ENCODE peak calls at places on chromosomes 1 and 21, in five cellular contexts. Y is GM23248, Q is SK-N-SH, B is MM.1S, N is PC-3. S is an unnamed sample. For H3F3A and H3K4me1, the result is how much of the 10 kb centered on the place peaks cover.

GRCh38 chr21:46307625-46308024 is 16.0 kb downstream of the C21orf58 start:
- DNase-seq in Y (peak), Q (no peak), B (no peak), N (peak), S (no peak)

GRCh38 chr1:180275726-180276125 is 45.7 kb downstream of the LHX4 start:
- DNase-seq in Y (no peak), Q (no peak), B (no peak), N (no peak), S (no peak)

GRCh38 chr1:224800486-224801119 is 128.9 kb upstream of the DNAH14 start:
- DNase-seq in Y (no peak), Q (no peak), B (no peak), N (no peak), S (no peak)

GRCh38 chr1:77899647-77900320 is 11.4 kb downstream of the NEXN start:
- DNase-seq in Y (no peak), Q (no peak), B (no peak), N (peak), S (no peak)

GRCh38 chr1:11929849-11930248 is 3.6 kb upstream of the KIAA2013 start:
- DNase-seq in Y (peak), Q (peak), B (peak), N (peak), S (no peak)

GRCh38 chr21:41933259-41934079 is 20.3 kb downstream of the C2CD2 start:
- DNase-seq in Y (peak), Q (peak), B (no peak), N (peak), S (no peak)

GRCh38 chr1:109335091-109335490 is 28.3 kb upstream of the MYBPHL start:
- DNase-seq in Y (no peak), Q (no peak), B (no peak), N (no peak), S (no peak)

GRCh38 chr1:113783254-113784103 is 24.2 kb upstream of the PHTF1 start:
- DNase-seq in Y (peak), Q (no peak), B (peak), N (no peak), S (no peak)

GRCh38 chr1:37553598-37553926 is 531 bp downstream of the SNIP1 start:
- DNase-seq in Y (peak), Q (no peak), B (no peak), N (no peak), S (no peak)

GRCh38 chr21:33931799-33932390 is 16.3 kb upstream of the ATP5PO start:
- DNase-seq in Y (peak), Q (no peak), B (no peak), N (peak), S (no peak)

GRCh38 chr1:237386362-237387143 is 344.6 kb downstream of the RYR2 start:
- DNase-seq in Y (peak), Q (peak), B (peak), N (peak), S (peak)

GRCh38 chr1:168102482-168102881 is 34.2 kb downstream of the GPR161 start:
- DNase-seq in Y (no peak), Q (no peak), B (no peak), N (no peak), S (no peak)
- TF ChIP-seq EZH2phosphoT487 in Y (no peak), Q (no peak), B (no peak), N (no peak), S (no peak)

GRCh38 chr1:154972517-154973343 is 1.8 kb upstream of the CKS1B start:
- DNase-seq in Y (peak), Q (no peak), B (no peak), N (peak), S (peak)

GRCh38 chr1:154974086-154974807 is at the start of gene CKS1B:
- DNase-seq in Y (peak), Q (peak), B (peak), N (peak), S (peak)

GRCh38 chr1:154972213-154972516 is 1.6 kb upstream of the SHC1 start:
- DNase-seq in Y (no peak), Q (no peak), B (no peak), N (no peak), S (no peak)

GRCh38 chr1:154974808-154975408 is 427 bp downstream of the CKS1B start:
- DNase-seq in Y (peak), Q (peak), B (peak), N (peak), S (peak)

GRCh38 chr1:154973344-154974085 is 966 bp upstream of the CKS1B start:
- DNase-seq in Y (peak), Q (peak), B (peak), N (peak), S (peak)
- H3F3A ChIP-seq in Y (under half), Q (under half), B (under half), N (under half), S (under half)

GRCh38 chr1:54365020-54365797 is 41.0 kb downstream of the SSBP3 start:
- DNase-seq in Y (no peak), Q (no peak), B (no peak), N (no peak), S (no peak)
- H3K4me1 ChIP-seq in Y (under half), Q (under half), B (under half), N (under half), S (under half)

DNA sequence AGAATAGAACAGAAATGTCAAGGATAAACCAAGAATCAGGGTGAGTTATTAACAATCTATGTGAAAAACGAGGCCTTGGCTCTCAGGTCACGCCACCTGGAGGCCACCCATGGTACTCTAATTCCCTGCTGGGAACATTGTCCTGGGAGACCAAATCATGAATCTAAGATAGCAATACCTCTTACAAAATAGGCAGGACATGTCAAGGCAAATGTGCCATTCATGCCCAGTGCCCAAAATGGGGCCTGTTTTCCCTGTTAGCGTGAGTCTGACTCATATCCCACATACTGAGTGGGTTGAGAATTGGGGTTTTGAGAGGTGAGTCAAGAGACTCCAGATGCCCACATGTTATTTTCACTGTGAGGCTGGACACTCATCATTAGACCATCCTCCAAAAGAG is 380.8 kb downstream of the HHIPL2 start:
- DNase-seq in Y (peak), Q (peak), B (no peak), N (peak), S (peak)
- TF ChIP-seq EZH2phosphoT487 in Y (no peak), Q (no peak), B (no peak), N (no peak), S (no peak)

GRCh38 chr1:44806704-44807363 is at the start of gene DYNLT4:
- DNase-seq in Y (no peak), Q (no peak), B (no peak), N (no peak), S (no peak)
- H3F3A ChIP-seq in Y (half or more), Q (half or more), B (under half), N (under half), S (under half)

DNA sequence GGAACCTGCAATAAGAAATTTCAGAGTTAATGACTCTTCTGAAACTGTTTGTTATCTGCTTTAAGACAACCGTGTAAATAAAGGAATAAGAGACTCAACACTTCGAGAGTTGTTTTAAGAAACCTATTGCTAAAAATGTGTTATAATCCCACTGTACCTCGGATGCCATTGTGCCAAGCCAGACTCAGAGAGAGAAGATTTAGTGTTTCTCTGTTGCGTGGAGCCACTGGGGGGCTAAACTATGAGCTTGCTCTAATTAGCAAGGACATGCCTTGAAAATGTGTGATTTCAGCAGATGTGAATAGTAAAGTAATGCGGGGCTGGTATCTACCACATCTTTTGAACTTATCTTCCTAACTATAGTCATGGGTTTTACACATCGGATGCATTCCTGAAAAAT is 56.2 kb upstream of the TARBP1 start:
- DNase-seq in Y (no peak), Q (no peak), B (no peak), N (no peak), S (no peak)
- H3K4me1 ChIP-seq in Y (half or more), Q (half or more), B (under half), N (under half), S (under half)

GRCh38 chr1:201042663-201043461 is 19.3 kb upstream of the KIF21B start:
- DNase-seq in Y (peak), Q (peak), B (peak), N (peak), S (peak)
- TF ChIP-seq EZH2phosphoT487 in Y (no peak), Q (no peak), B (no peak), N (no peak), S (no peak)

DNA sequence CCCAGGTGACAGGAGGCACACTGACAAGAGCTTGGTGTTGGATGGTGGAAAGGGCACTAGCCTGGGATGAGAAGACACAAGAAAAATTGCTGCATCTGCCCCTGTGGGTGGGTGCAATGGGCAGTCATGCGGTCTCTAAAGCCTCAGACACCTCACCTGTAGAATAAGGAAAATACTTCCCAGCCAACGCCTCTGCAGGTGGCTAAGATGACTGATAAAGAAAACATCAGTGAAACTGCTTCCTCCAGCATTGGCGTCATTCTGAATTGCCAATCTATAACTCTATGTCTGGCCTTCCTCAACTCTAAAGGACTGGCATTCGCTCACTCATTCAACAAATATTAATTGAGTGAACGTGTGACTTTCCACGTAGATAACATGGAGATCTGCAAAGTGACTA is 100.4 kb upstream of the F3 start:
- DNase-seq in Y (no peak), Q (no peak), B (no peak), N (no peak), S (no peak)
- H3F3A ChIP-seq in Y (under half), Q (under half), B (under half), N (under half), S (under half)

S was measured in neural progenitor cell.